ENCODE peak calls at places on chromosomes 7 and 10, in five cellular contexts. P is HCT116, G is DND-41, Z is H9, N is astrocyte. L is an unnamed sample.

GRCh38 chr10:18021725-18022480 is 70.2 kb downstream of the SLC39A12 start:
- DNase-seq in P (no peak), G (no peak), Z (no peak), N (no peak), L (no peak)

GRCh38 chr7:83798489-83798888 is 149.6 kb upstream of the SEMA3E start:
- DNase-seq in P (no peak), G (no peak), Z (no peak), N (no peak), L (peak)

GRCh38 chr7:140390466-140391190 is 7.7 kb downstream of the SLC37A3 start:
- DNase-seq in P (no peak), G (peak), Z (no peak), N (peak), L (peak)

GRCh38 chr10:35212856-35213255 is 86.2 kb downstream of the CREM start:
- DNase-seq in P (no peak), G (no peak), Z (no peak), N (no peak), L (no peak)

GRCh38 chr10:69733791-69734261 is 67.9 kb upstream of the COL13A1 start:
- DNase-seq in P (no peak), G (no peak), Z (no peak), N (peak), L (no peak)

GRCh38 chr7:49279886-49280285 is 355.5 kb downstream of the CDC14C start:
- DNase-seq in P (no peak), G (no peak), Z (no peak), N (no peak), L (no peak)

GRCh38 chr7:139681812-139682135 is 96.0 kb downstream of the HIPK2 start:
- DNase-seq in P (no peak), G (no peak), Z (no peak), N (no peak), L (no peak)

GRCh38 chr10:125559210-125559609 is 123.8 kb downstream of the TEX36 start:
- DNase-seq in P (no peak), G (no peak), Z (no peak), N (no peak), L (peak)

GRCh38 chr10:133359554-133359971 is 1.7 kb upstream of the FUOM start:
- DNase-seq in P (no peak), G (no peak), Z (no peak), N (no peak), L (no peak)

GRCh38 chr10:42975558-42976352 is 101.1 kb upstream of the RET start:
- DNase-seq in P (peak), G (no peak), Z (peak), N (no peak), L (no peak)

GRCh38 chr10:49283491-49283890 is 15.5 kb upstream of the C10orf71 start:
- DNase-seq in P (no peak), G (no peak), Z (no peak), N (no peak), L (no peak)

GRCh38 chr10:109253306-109253705 is 670.0 kb downstream of the XPNPEP1 start:
- DNase-seq in P (no peak), G (no peak), Z (no peak), N (no peak), L (no peak)

GRCh38 chr7:127953423-127953822 is 77.8 kb downstream of the LRRC4 start:
- DNase-seq in P (no peak), G (no peak), Z (no peak), N (no peak), L (no peak)

GRCh38 chr7:157986051-157986450 is 601.6 kb downstream of the PTPRN2 start:
- DNase-seq in P (no peak), G (no peak), Z (no peak), N (no peak), L (no peak)

GRCh38 chr7:1298938-1299885 is 66.5 kb downstream of the UNCX start:
- DNase-seq in P (no peak), G (no peak), Z (no peak), N (no peak), L (no peak)

GRCh38 chr7:28408974-28409715 is 3.2 kb upstream of the CREB5 start:
- DNase-seq in P (peak), G (peak), Z (peak), N (peak), L (peak)

GRCh38 chr7:12315049-12315448 is 88.6 kb downstream of the VWDE start:
- DNase-seq in P (no peak), G (no peak), Z (no peak), N (no peak), L (no peak)

GRCh38 chr7:31443457-31443856 is 70.4 kb upstream of the ITPRID1 start:
- DNase-seq in P (peak), G (peak), Z (peak), N (peak), L (peak)

GRCh38 chr7:102916881-102917280 is 4.1 kb downstream of the LRRC17 start:
- DNase-seq in P (no peak), G (no peak), Z (no peak), N (peak), L (no peak)

GRCh38 chr7:1850111-1850975 is 180.3 kb downstream of the ELFN1 start:
- DNase-seq in P (no peak), G (no peak), Z (no peak), N (no peak), L (no peak)

GRCh38 chr10:44963772-44964633 is 4.4 kb downstream of the RASSF4 start:
- DNase-seq in P (no peak), G (no peak), Z (peak), N (no peak), L (peak)

GRCh38 chr7:153858335-153858734 is 193.9 kb upstream of the DPP6 start:
- DNase-seq in P (no peak), G (no peak), Z (no peak), N (peak), L (no peak)

GRCh38 chr7:64541438-64542359 is 21.2 kb downstream of the ZNF680 start:
- DNase-seq in P (peak), G (no peak), Z (no peak), N (peak), L (no peak)

GRCh38 chr7:135755351-135755753 is 6.7 kb upstream of the FAM180A start:
- DNase-seq in P (no peak), G (no peak), Z (no peak), N (no peak), L (no peak)

GRCh38 chr10:18134509-18134908 is 5.7 kb upstream of the CACNB2 start:
- DNase-seq in P (no peak), G (no peak), Z (no peak), N (no peak), L (no peak)

GRCh38 chr7:20650782-20651181 is 35.3 kb downstream of the ABCB5 start:
- DNase-seq in P (no peak), G (no peak), Z (peak), N (no peak), L (no peak)

GRCh38 chr10:89427629-89428028 is 13.3 kb downstream of the IFIT5 start:
- DNase-seq in P (no peak), G (no peak), Z (no peak), N (peak), L (no peak)

GRCh38 chr10:15879058-15879457 is 18.8 kb upstream of the MINDY3 start:
- DNase-seq in P (no peak), G (no peak), Z (no peak), N (no peak), L (peak)

GRCh38 chr7:137981668-137982067 is 20.2 kb downstream of the CREB3L2 start:
- DNase-seq in P (no peak), G (no peak), Z (no peak), N (no peak), L (peak)

GRCh38 chr7:129354428-129355157 is 79.6 kb upstream of the STRIP2 start:
- DNase-seq in P (no peak), G (no peak), Z (no peak), N (no peak), L (no peak)

GRCh38 chr7:106217089-106217542 is 67.7 kb downstream of the NAMPT start:
- DNase-seq in P (peak), G (no peak), Z (no peak), N (peak), L (no peak)

GRCh38 chr10:122190553-122190952 is 80.5 kb upstream of the BTBD16 start:
- DNase-seq in P (no peak), G (no peak), Z (no peak), N (no peak), L (no peak)

GRCh38 chr7:1352656-1353286 is 106.5 kb downstream of the MICALL2 start:
- DNase-seq in P (no peak), G (no peak), Z (no peak), N (no peak), L (no peak)

GRCh38 chr7:121406461-121406860 is 10.4 kb upstream of the FAM3C start:
- DNase-seq in P (no peak), G (no peak), Z (no peak), N (no peak), L (no peak)

GRCh38 chr10:5496261-5497250 is 2.8 kb downstream of the CALML5 start:
- DNase-seq in P (no peak), G (no peak), Z (no peak), N (no peak), L (no peak)

GRCh38 chr7:157282141-157282801 is 54.5 kb upstream of the DNAJB6 start:
- DNase-seq in P (no peak), G (no peak), Z (no peak), N (no peak), L (no peak)

DNA sequence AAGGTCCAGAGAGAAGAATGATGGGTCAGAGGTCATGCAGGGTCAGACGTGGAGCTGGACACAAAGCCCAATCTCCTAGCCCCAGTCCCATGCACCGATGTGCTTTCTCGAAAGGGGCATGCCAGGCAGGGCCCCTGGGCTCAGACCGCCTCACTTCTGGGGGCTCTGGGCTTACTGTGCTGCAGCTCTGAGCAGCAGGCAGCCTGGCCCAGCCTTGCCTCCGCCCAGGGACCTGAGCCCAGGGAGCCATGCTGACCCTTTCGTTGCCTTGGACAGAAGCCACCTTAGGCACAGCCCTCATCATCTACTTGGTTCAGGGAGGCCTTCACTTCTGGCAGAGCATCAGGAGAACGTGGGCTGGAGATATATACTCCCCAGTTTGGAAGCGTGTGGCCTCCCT is 161.2 kb downstream of the GRK5 start:
- DNase-seq in P (no peak), G (no peak), Z (no peak), N (no peak), L (no peak)
- H3K27ac ChIP-seq in P (no peak), G (no peak), Z (no peak), N (no peak), L (no peak)

GRCh38 chr10:58239561-58240169 is 28.0 kb downstream of the IPMK start:
- DNase-seq in P (no peak), G (no peak), Z (no peak), N (no peak), L (no peak)
- H3K9ac ChIP-seq in P (no peak), G (no peak), Z (no peak), N (peak), L (no peak)

DNA sequence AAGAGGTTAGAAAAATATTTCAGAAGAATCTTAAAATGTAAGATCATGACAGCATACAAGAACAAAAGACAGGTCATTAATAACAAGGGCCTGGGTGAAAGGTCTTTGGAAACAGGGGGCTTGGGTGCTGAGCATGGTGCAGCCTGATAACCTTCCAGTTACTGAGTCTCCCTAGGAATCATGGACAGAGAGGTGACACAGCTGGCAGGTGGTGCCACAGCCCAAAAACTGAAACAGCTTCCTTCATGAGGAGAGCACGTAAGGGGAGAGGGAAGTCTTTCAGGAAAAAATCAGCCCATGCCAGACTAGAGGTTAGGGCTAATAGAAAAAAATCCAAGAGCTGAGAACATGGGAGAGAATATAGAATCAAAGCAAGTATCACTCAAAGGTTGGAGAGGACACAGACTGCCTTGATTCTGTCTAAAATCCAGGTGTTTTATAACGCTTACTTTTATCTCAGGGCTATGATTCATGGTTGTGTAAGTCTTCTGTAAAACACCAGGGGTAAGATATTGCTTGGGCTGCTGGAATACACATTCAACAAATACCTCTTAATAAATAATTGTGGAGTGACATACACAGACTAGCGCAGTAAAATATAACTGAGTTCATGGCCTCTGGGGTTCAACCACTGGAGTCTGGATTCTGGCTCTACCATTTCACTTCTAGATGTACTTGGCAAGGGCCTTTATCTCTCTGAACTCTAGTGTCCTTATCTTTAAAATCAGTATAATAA is 88.1 kb downstream of the SEMA3C start:
- DNase-seq in P (peak), G (no peak), Z (no peak), N (peak), L (no peak)
- H3K4me2 ChIP-seq in P (peak), G (no peak), Z (no peak), N (no peak), L (no peak)

GRCh38 chr10:113003032-113003431 is 53.0 kb downstream of the TCF7L2 start:
- DNase-seq in P (no peak), G (no peak), Z (no peak), N (no peak), L (no peak)
- H3K27ac ChIP-seq in P (no peak), G (no peak), Z (no peak), N (no peak), L (no peak)

DNA sequence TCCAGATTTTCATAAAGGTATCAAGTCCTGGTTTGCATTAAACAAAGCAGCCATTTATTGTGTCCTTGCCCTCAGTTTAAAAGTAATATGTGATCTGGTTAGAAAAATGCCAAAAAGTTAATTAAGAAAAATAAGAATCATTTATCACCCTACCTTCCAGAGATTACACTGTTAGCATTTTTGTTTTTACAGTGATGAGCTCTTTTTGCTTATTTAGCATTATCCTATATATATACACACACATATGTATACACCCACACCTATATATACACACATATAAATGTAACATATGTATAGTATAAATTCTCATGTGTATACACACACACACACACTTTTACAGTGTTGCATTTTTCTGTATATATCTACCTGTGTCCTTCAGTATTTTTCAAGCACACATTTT is 127.9 kb downstream of the INSYN2A start:
- DNase-seq in P (no peak), G (no peak), Z (no peak), N (no peak), L (no peak)
- H3K9ac ChIP-seq in P (no peak), G (no peak), Z (no peak), N (no peak), L (no peak)

GRCh38 chr7:4434306-4434705 is 247.8 kb upstream of the FOXK1 start:
- DNase-seq in P (no peak), G (no peak), Z (no peak), N (no peak), L (no peak)

GRCh38 chr7:4439444-4439843 is 242.7 kb upstream of the FOXK1 start:
- DNase-seq in P (no peak), G (no peak), Z (no peak), N (no peak), L (no peak)

GRCh38 chr7:4436936-4437335 is 245.2 kb upstream of the FOXK1 start:
- DNase-seq in P (no peak), G (no peak), Z (no peak), N (no peak), L (no peak)

GRCh38 chr7:4436361-4436899 is 245.7 kb upstream of the FOXK1 start:
- DNase-seq in P (no peak), G (no peak), Z (no peak), N (no peak), L (no peak)

GRCh38 chr7:4438723-4439245 is 243.3 kb upstream of the FOXK1 start:
- DNase-seq in P (no peak), G (no peak), Z (no peak), N (no peak), L (no peak)
- H3K4me2 ChIP-seq in P (no peak), G (no peak), Z (no peak), N (no peak), L (no peak)